ENCODE peak calls at places on chromosomes 12 and 14, in eight cellular contexts. A, E, K, I, F, L, P and Z are unnamed samples.

GRCh38 chr12:103093499-103094106 is 136.1 kb downstream of the ASCL1 start:
- DNase-seq in A (no peak), E (no peak), K (no peak), I (peak; percentile 27), F (no peak), L (no peak), P (no peak), Z (no peak)

GRCh38 chr12:122021193-122021821 is 377 bp upstream of the BCL7A start:
- DNase-seq in A (no peak), E (peak; percentile 44), K (no peak), I (no peak), F (peak; percentile 34), L (no peak), P (no peak), Z (no peak)

GRCh38 chr14:21041676-21042433 is at the start of gene RNASE7:
- DNase-seq in A (peak; percentile 46), E (no peak), K (peak; percentile 86), I (no peak), F (no peak), L (no peak), P (peak; percentile 53), Z (no peak)

GRCh38 chr12:94114166-94114565 is 34.2 kb upstream of the PLXNC1 start:
- DNase-seq in A (no peak), E (no peak), K (no peak), I (no peak), F (no peak), L (no peak), P (no peak), Z (no peak)

GRCh38 chr14:91228112-91229004 is 16.1 kb downstream of the GPR68 start:
- DNase-seq in A (peak; percentile 74), E (no peak), K (no peak), I (no peak), F (peak; percentile 87), L (no peak), P (peak; percentile 55), Z (peak; percentile 61)

GRCh38 chr14:53491256-53491905 is 338.3 kb upstream of the DDHD1 start:
- DNase-seq in A (peak; percentile 6), E (no peak), K (no peak), I (no peak), F (no peak), L (peak; percentile 10), P (peak; percentile 21), Z (no peak)

GRCh38 chr12:28017126-28017872 is 44.8 kb upstream of the PTHLH start:
- DNase-seq in A (no peak), E (no peak), K (no peak), I (no peak), F (no peak), L (no peak), P (peak; percentile 37), Z (no peak)

GRCh38 chr12:83183132-83183531 is 496.4 kb downstream of the TMTC2 start:
- DNase-seq in A (no peak), E (no peak), K (no peak), I (no peak), F (no peak), L (no peak), P (no peak), Z (no peak)

GRCh38 chr14:47284283-47284682 is 391.1 kb downstream of the MDGA2 start:
- DNase-seq in A (no peak), E (no peak), K (no peak), I (no peak), F (no peak), L (no peak), P (no peak), Z (no peak)

GRCh38 chr14:71472281-71472960 is 459.8 kb upstream of the RGS6 start:
- DNase-seq in A (peak; percentile 59), E (no peak), K (no peak), I (no peak), F (no peak), L (peak; percentile 1), P (peak; percentile 27), Z (no peak)

GRCh38 chr12:70638639-70639349 is 1.6 kb upstream of the PTPRB start:
- DNase-seq in A (no peak), E (no peak), K (no peak), I (no peak), F (no peak), L (no peak), P (no peak), Z (no peak)

GRCh38 chr12:5166976-5167375 is 123.3 kb downstream of the KCNA5 start:
- DNase-seq in A (peak; percentile 74), E (no peak), K (no peak), I (no peak), F (no peak), L (peak; percentile 87), P (peak; percentile 87), Z (no peak)

GRCh38 chr12:11228268-11228879 is 41.1 kb downstream of the PRB3 start:
- DNase-seq in A (peak; percentile 59), E (no peak), K (no peak), I (peak; percentile 35), F (peak; percentile 57), L (no peak), P (peak; percentile 59), Z (no peak)

GRCh38 chr14:56412453-56413434 is 166.9 kb upstream of the TMEM260 start:
- DNase-seq in A (no peak), E (no peak), K (no peak), I (no peak), F (no peak), L (no peak), P (peak; percentile 8), Z (no peak)

GRCh38 chr12:14366211-14366762 is 805 bp downstream of the ATF7IP start:
- DNase-seq in A (no peak), E (no peak), K (no peak), I (no peak), F (peak; percentile 53), L (no peak), P (no peak), Z (no peak)

GRCh38 chr14:55123101-55123500 is 6.0 kb upstream of the LGALS3 start:
- DNase-seq in A (peak; percentile 89), E (no peak), K (no peak), I (no peak), F (no peak), L (peak; percentile 73), P (peak; percentile 93), Z (no peak)

GRCh38 chr14:64549805-64550538 is at the start of gene PPP1R36:
- DNase-seq in A (no peak), E (peak; percentile 55), K (no peak), I (peak; percentile 69), F (peak; percentile 74), L (no peak), P (no peak), Z (peak; percentile 21)

GRCh38 chr12:76013603-76014002 is 18.0 kb downstream of the PHLDA1 start:
- DNase-seq in A (no peak), E (no peak), K (no peak), I (no peak), F (no peak), L (no peak), P (no peak), Z (no peak)

GRCh38 chr12:95944108-95944704 is 1.1 kb downstream of the AMDHD1 start:
- DNase-seq in A (no peak), E (no peak), K (no peak), I (no peak), F (peak; percentile 38), L (no peak), P (no peak), Z (no peak)

GRCh38 chr12:30980886-30981662 is 54.5 kb downstream of the TSPAN11 start:
- DNase-seq in A (no peak), E (no peak), K (no peak), I (no peak), F (no peak), L (no peak), P (no peak), Z (no peak)

GRCh38 chr14:90756755-90757345 is 59.4 kb downstream of the TTC7B start:
- DNase-seq in A (no peak), E (no peak), K (no peak), I (peak; percentile 20), F (peak; percentile 39), L (no peak), P (no peak), Z (no peak)

DNA sequence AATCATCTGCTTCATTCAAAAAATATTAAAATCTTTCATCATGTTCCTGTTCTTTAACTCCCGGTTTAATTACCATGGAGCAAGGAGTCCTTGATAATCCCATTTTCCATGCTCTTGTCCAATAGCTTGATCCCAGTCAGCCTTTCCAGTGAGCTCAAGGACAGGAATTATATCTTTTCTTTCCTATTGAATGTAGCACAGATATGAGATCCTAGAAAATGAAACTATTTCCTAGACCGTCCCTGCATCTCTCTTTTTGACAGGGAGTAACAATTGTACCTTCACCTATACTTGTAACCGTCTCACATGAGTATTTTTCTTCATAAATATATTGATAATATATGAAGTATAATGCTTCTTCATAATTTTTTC is 35.6 kb downstream of the PIK3C2G start:
- DNase-seq in A (peak; percentile 13), E (no peak), K (no peak), I (no peak), F (no peak), L (no peak), P (peak; percentile 19), Z (no peak)
- H3K4me3 ChIP-seq in A (no peak overlapping the region), E (no peak overlapping the region), K (no peak overlapping the region), I (peak overlapping the region; percentile 18), F (no peak overlapping the region), L (no peak overlapping the region), P (peak overlapping the region; percentile 56), Z (no peak overlapping the region)

GRCh38 chr12:131829795-131830334 is 1.7 kb downstream of the MMP17 start:
- DNase-seq in A (no peak), E (no peak), K (peak; percentile 55), I (no peak), F (peak; percentile 58), L (no peak), P (no peak), Z (no peak)
- H3K4me3 ChIP-seq in A (peak overlapping the region; percentile 63), E (peak overlapping the region; percentile 0), K (peak overlapping the region; percentile 63), I (peak overlapping the region; percentile 48), F (peak overlapping the region; percentile 71), L (peak overlapping the region; percentile 70), P (peak overlapping the region; percentile 74), Z (no peak overlapping the region)

GRCh38 chr12:26298785-26299621 is 103.6 kb downstream of the SSPN start:
- DNase-seq in A (peak; percentile 86), E (no peak), K (no peak), I (no peak), F (peak; percentile 96), L (no peak), P (peak; percentile 80), Z (no peak)
- H3K4me3 ChIP-seq in A (no peak overlapping the region), E (no peak overlapping the region), K (no peak overlapping the region), I (no peak overlapping the region), F (peak overlapping the region; percentile 52), L (peak overlapping the region; percentile 43), P (peak overlapping the region; percentile 11), Z (peak overlapping the region; percentile 30)

DNA sequence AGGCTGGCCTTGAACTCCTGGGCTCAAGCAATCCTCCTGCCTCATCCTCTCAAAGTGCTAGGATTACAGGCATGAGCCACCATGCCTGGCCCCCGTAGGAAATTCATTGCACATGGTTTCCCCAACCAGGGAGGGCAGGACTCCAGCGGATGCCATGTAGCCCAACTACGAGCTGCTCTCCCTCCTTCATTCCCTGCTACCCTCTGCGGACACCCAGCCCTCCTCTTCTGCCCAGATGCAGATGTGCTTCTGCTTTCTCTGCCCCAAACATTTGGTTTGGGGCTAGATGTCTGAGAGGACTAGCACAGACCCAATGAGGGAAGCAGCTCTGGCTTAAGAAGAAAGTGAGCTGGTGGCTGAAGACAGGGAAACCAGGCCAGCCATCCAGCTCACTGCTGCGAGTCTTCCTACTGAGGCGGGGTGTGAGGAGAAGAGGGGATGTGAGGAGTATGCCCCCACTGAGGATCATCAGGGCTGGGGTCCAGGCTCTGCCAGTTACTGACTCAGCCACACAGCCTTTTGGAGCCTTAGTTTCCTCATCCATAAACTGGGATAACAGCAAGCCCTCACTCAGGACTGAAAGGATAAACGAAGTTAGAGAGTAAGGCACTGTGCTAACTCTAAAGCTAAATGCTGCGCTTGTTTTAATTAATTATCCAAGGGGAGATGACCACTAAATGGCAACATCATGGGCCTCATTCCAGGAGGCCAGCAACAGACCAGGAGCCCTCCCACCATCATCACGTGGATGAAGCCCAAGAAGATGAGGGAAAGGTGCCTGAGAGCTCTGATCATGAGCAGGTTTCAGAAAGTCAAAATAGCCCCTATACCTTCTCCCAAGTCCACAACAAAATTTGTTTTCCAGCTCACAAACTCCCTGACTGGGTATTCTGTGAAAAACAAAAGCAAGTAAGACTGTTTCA is 10.9 kb downstream of the CTDSP2 start:
- DNase-seq in A (no peak), E (no peak), K (no peak), I (no peak), F (peak; percentile 46), L (no peak), P (no peak), Z (no peak)
- H3K4me3 ChIP-seq in A (peak overlapping the region; percentile 8), E (no peak overlapping the region), K (no peak overlapping the region), I (peak overlapping the region; percentile 9), F (no peak overlapping the region), L (peak overlapping the region; percentile 8), P (peak overlapping the region; percentile 49), Z (peak overlapping the region; percentile 53)